ENCODE peak calls at places on chromosomes 12 and 14, in seven cellular contexts. I, P, S, E, O, L and Z are unnamed samples. For H3K27me3, the result is how much of the 10 kb centered on the place peaks cover.

GRCh38 chr14:103456167-103456835 is 66.3 kb downstream of the CKB start:
- DNase-seq in I (no peak), P (no peak), S (no peak), E (no peak), O (no peak), L (no peak), Z (no peak)

GRCh38 chr12:117807355-117807754 is 161.4 kb downstream of the KSR2 start:
- DNase-seq in I (no peak), P (no peak), S (no peak), E (no peak), O (no peak), L (no peak), Z (no peak)

GRCh38 chr14:60658116-60658515 is 8.8 kb upstream of the SIX1 start:
- DNase-seq in I (no peak), P (peak), S (no peak), E (peak), O (no peak), L (no peak), Z (no peak)

GRCh38 chr12:107107381-107107780 is 14.0 kb upstream of the CRY1 start:
- DNase-seq in I (no peak), P (no peak), S (no peak), E (no peak), O (no peak), L (no peak), Z (no peak)

GRCh38 chr12:28872654-28873268 is 276.3 kb upstream of the FAR2 start:
- DNase-seq in I (no peak), P (peak), S (no peak), E (peak), O (peak), L (peak), Z (peak)

GRCh38 chr12:76571256-76571655 is 11.7 kb upstream of the OSBPL8 start:
- DNase-seq in I (no peak), P (no peak), S (no peak), E (no peak), O (no peak), L (no peak), Z (no peak)

GRCh38 chr14:73339206-73339605 is 101.9 kb downstream of the PAPLN start:
- DNase-seq in I (no peak), P (no peak), S (no peak), E (no peak), O (no peak), L (no peak), Z (no peak)

GRCh38 chr12:5945071-5946008 is at the start of gene ANO2:
- DNase-seq in I (no peak), P (peak), S (no peak), E (peak), O (peak), L (no peak), Z (peak)

GRCh38 chr12:30243426-30243825 is 452.2 kb downstream of the IPO8 start:
- DNase-seq in I (no peak), P (no peak), S (no peak), E (no peak), O (no peak), L (no peak), Z (no peak)

GRCh38 chr14:91416744-91417133 is 881 bp downstream of the CCDC88C start:
- DNase-seq in I (no peak), P (no peak), S (peak), E (peak), O (no peak), L (peak), Z (no peak)

GRCh38 chr12:15701212-15701611 is 88.0 kb downstream of the EPS8 start:
- DNase-seq in I (no peak), P (no peak), S (no peak), E (no peak), O (no peak), L (no peak), Z (no peak)

GRCh38 chr12:89939468-89940215 is 231.0 kb upstream of the ATP2B1 start:
- DNase-seq in I (no peak), P (no peak), S (no peak), E (no peak), O (no peak), L (no peak), Z (no peak)

GRCh38 chr12:18752947-18753346 is 15.0 kb downstream of the CAPZA3 start:
- DNase-seq in I (no peak), P (peak), S (no peak), E (peak), O (no peak), L (no peak), Z (no peak)

GRCh38 chr14:58747181-58747580 is 109.4 kb downstream of the DACT1 start:
- DNase-seq in I (peak), P (no peak), S (no peak), E (no peak), O (peak), L (peak), Z (no peak)

GRCh38 chr12:71439362-71439612 is 311 bp upstream of the LGR5 start:
- DNase-seq in I (no peak), P (no peak), S (no peak), E (no peak), O (no peak), L (no peak), Z (no peak)
- H3K27me3 ChIP-seq in I (under half), P (half or more), S (under half), E (half or more), O (under half), L (half or more), Z (under half)

GRCh38 chr12:53340398-53340797 is 4.2 kb upstream of the SP7 start:
- DNase-seq in I (no peak), P (no peak), S (no peak), E (peak), O (no peak), L (no peak), Z (no peak)

GRCh38 chr12:53338916-53339315 is 2.8 kb upstream of the SP7 start:
- DNase-seq in I (no peak), P (no peak), S (no peak), E (peak), O (peak), L (no peak), Z (no peak)

GRCh38 chr12:53336137-53336785 is at the start of gene SP7:
- DNase-seq in I (no peak), P (peak), S (no peak), E (peak), O (no peak), L (no peak), Z (no peak)

GRCh38 chr12:53334822-53335221 is 1.3 kb downstream of the SP7 start:
- DNase-seq in I (no peak), P (no peak), S (no peak), E (no peak), O (no peak), L (no peak), Z (no peak)

DNA sequence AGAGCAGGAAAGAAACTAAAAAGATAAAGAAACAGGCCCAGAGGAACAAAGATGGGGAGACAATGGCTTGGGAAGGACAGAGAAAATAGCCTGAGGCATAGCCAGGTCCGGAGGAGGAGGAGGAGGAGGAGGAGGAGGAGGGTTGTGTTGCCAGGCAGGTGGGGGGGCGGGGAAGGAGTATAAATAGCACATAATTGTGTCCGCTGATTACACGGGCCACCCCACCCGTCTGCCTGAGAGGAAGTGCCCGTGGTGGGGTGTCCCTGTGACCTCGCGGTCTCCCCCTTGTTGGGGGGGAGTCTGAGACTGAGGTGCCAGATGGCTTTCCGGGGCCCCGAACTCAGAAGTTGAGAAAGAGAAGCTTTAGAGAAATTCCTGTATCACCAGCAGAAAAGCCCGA is 1.8 kb upstream of the SP7 start:
- DNase-seq in I (no peak), P (no peak), S (no peak), E (peak), O (no peak), L (no peak), Z (no peak)
- H3K27me3 ChIP-seq in I (under half), P (under half), S (under half), E (under half), O (under half), L (half or more), Z (under half)

GRCh38 chr12:132315951-132316350 is 13.4 kb downstream of the GALNT9 start:
- DNase-seq in I (no peak), P (no peak), S (no peak), E (no peak), O (no peak), L (no peak), Z (no peak)
- H3K27me3 ChIP-seq in I (under half), P (under half), S (under half), E (under half), O (under half), L (under half), Z (under half)

GRCh38 chr12:57551637-57552305 is 1.9 kb downstream of the KIF5A start:
- DNase-seq in I (peak), P (no peak), S (no peak), E (no peak), O (no peak), L (no peak), Z (no peak)
- H3K27me3 ChIP-seq in I (under half), P (under half), S (under half), E (under half), O (half or more), L (under half), Z (under half)

GRCh38 chr12:111033281-111034147 is 113.1 kb upstream of the MYL2 start:
- DNase-seq in I (peak), P (peak), S (no peak), E (peak), O (peak), L (no peak), Z (no peak)
- H3K27me3 ChIP-seq in I (under half), P (under half), S (under half), E (under half), O (half or more), L (half or more), Z (under half)

GRCh38 chr14:104936361-104937155 is 11.9 kb downstream of the PLD4 start:
- DNase-seq in I (peak), P (no peak), S (no peak), E (no peak), O (no peak), L (no peak), Z (no peak)
- H3K27me3 ChIP-seq in I (under half), P (half or more), S (under half), E (under half), O (half or more), L (half or more), Z (under half)

DNA sequence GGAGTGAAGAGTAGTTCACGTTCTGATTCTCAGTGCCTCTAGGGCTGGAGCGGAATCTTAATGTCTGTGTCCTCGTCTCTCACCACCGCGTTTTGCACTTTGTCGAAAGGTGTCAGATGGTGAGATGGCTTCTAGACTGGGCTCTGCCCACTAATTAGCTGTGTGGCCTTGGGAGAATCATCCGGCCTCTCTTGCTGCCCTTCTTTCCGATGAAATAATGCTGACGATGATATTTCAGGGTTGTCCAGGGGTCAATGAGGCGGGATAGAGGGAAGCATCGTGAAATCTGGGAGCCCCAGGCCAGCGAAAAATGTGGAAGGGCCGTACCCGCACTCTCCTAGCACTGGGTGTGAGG is 805 bp upstream of the GALNT16 start:
- DNase-seq in I (no peak), P (no peak), S (no peak), E (no peak), O (no peak), L (no peak), Z (no peak)
- H3K27me3 ChIP-seq in I (under half), P (half or more), S (under half), E (half or more), O (under half), L (half or more), Z (under half)

GRCh38 chr14:77259025-77259715 is 11.8 kb downstream of the NGB start:
- DNase-seq in I (no peak), P (no peak), S (no peak), E (peak), O (no peak), L (no peak), Z (no peak)
- H3K27me3 ChIP-seq in I (under half), P (under half), S (under half), E (under half), O (under half), L (under half), Z (under half)